ENCODE peak calls at places on chromosomes 6 and 20, in nine cellular contexts. A is NT2/D1; U is spleen; J is ascending aorta; K is naive thymus-derived CD4-positive, alpha-beta T cell; R is HCT116; P is A549; G is neural progenitor cell; V is transverse colon. Y is an unnamed sample. For H3K9me3 and H3K4me1, the result is how much of the 10 kb centered on the place peaks cover.

GRCh38 chr20:59402697-59403096 is 102.3 kb downstream of the EDN3 start:
- DNase-seq in U (no peak), A (no peak), P (no peak), V (no peak), R (no peak), G (no peak), K (peak), J (no peak), Y (no peak)

GRCh38 chr20:32278199-32278643 is 770 bp downstream of the KIF3B start:
- DNase-seq in V (no peak), A (no peak), P (no peak), G (no peak), K (peak), U (no peak), R (no peak), J (no peak), Y (peak)

GRCh38 chr20:43983359-43983758 is 68.7 kb downstream of the TOX2 start:
- DNase-seq in G (no peak), R (no peak), K (no peak), U (no peak), V (peak), P (no peak), A (no peak), J (no peak), Y (peak)

GRCh38 chr20:5535211-5535756 is 214.9 kb upstream of the SHLD1 start:
- DNase-seq in J (no peak), V (no peak), P (no peak), K (no peak), G (no peak), U (no peak), R (no peak), A (no peak), Y (no peak)

GRCh38 chr6:38400764-38401163 is 239.0 kb downstream of the BTBD9 start:
- DNase-seq in K (no peak), R (no peak), V (no peak), U (no peak), J (no peak), P (no peak), A (no peak), G (no peak), Y (no peak)

GRCh38 chr6:168359794-168360193 is 40.2 kb upstream of the DACT2 start:
- DNase-seq in P (no peak), J (no peak), R (no peak), G (no peak), V (no peak), K (no peak), U (no peak), A (no peak), Y (no peak)

GRCh38 chr6:19891446-19891845 is 54.3 kb downstream of the ID4 start:
- DNase-seq in R (no peak), G (no peak), V (no peak), P (no peak), A (no peak), U (no peak), K (no peak), J (no peak), Y (no peak)

GRCh38 chr6:111536888-111537287 is 53.9 kb upstream of the REV3L start:
- DNase-seq in J (no peak), G (no peak), A (no peak), P (no peak), V (no peak), K (no peak), U (no peak), R (no peak), Y (no peak)

GRCh38 chr6:39926668-39927067 is 7.6 kb downstream of the MOCS1 start:
- DNase-seq in G (no peak), J (no peak), K (no peak), U (peak), A (no peak), R (no peak), V (no peak), P (no peak), Y (no peak)

GRCh38 chr6:6771224-6771915 is 182.8 kb downstream of the LY86 start:
- DNase-seq in U (no peak), J (no peak), R (no peak), K (no peak), P (no peak), G (no peak), V (no peak), A (no peak), Y (no peak)

GRCh38 chr6:25138024-25138696 is 141.0 kb upstream of the CARMIL1 start:
- DNase-seq in K (peak), R (no peak), P (peak), V (peak), A (no peak), G (no peak), J (no peak), U (peak), Y (peak)

GRCh38 chr20:36786663-36787062 is 13.1 kb upstream of the DSN1 start:
- DNase-seq in A (no peak), R (no peak), U (no peak), J (no peak), V (no peak), P (no peak), K (no peak), G (no peak), Y (no peak)

GRCh38 chr20:10741060-10741459 is 67.3 kb upstream of the JAG1 start:
- DNase-seq in U (no peak), P (no peak), K (no peak), V (no peak), J (no peak), G (no peak), A (no peak), R (no peak), Y (no peak)

GRCh38 chr20:6582449-6582848 is 185.0 kb upstream of the BMP2 start:
- DNase-seq in J (no peak), A (no peak), G (no peak), R (no peak), K (no peak), V (no peak), U (no peak), P (no peak), Y (no peak)

GRCh38 chr6:144129469-144129868 is 20.8 kb upstream of the STX11 start:
- DNase-seq in K (no peak), U (no peak), J (no peak), P (no peak), G (no peak), V (no peak), A (no peak), R (no peak), Y (no peak)

GRCh38 chr6:158409451-158409850 is 97.2 kb downstream of the TULP4 start:
- DNase-seq in G (no peak), R (no peak), K (no peak), J (no peak), V (no peak), A (no peak), P (no peak), U (no peak), Y (no peak)

GRCh38 chr6:71412559-71412958 is 123.9 kb downstream of the OGFRL1 start:
- DNase-seq in V (no peak), K (no peak), U (no peak), P (no peak), G (peak), R (no peak), J (no peak), A (no peak), Y (no peak)

GRCh38 chr6:139883776-139884175 is 509.3 kb upstream of the CITED2 start:
- DNase-seq in K (no peak), J (no peak), P (no peak), G (no peak), A (no peak), U (no peak), R (no peak), V (no peak), Y (no peak)

GRCh38 chr6:5125152-5126006 is 40.2 kb downstream of the PPP1R3G start:
- DNase-seq in U (no peak), P (no peak), J (no peak), R (peak), G (no peak), A (no peak), K (no peak), V (no peak), Y (no peak)

GRCh38 chr20:54291339-54292060 is 83.6 kb downstream of the PFDN4 start:
- DNase-seq in R (no peak), U (no peak), V (no peak), P (no peak), A (no peak), G (peak), J (no peak), K (no peak), Y (no peak)

GRCh38 chr6:89122625-89123024 is 4.8 kb upstream of the SRSF12 start:
- DNase-seq in V (no peak), U (no peak), P (no peak), R (peak), A (no peak), G (peak), J (no peak), K (peak), Y (peak)

GRCh38 chr6:37940074-37940847 is 120.7 kb downstream of the ZFAND3 start:
- DNase-seq in V (no peak), J (no peak), K (no peak), G (no peak), U (no peak), A (no peak), R (no peak), P (no peak), Y (no peak)

GRCh38 chr6:163526356-163526755 is 111.8 kb downstream of the QKI start:
- DNase-seq in J (no peak), G (no peak), P (no peak), V (no peak), U (no peak), R (no peak), A (no peak), K (no peak), Y (no peak)

GRCh38 chr6:38378801-38379200 is 260.9 kb downstream of the BTBD9 start:
- DNase-seq in P (no peak), U (no peak), V (no peak), K (no peak), J (no peak), A (no peak), G (no peak), R (no peak), Y (no peak)

GRCh38 chr6:149636116-149636515 is 12.4 kb downstream of the KATNA1 start:
- DNase-seq in G (no peak), V (no peak), J (no peak), U (no peak), P (no peak), K (no peak), A (no peak), R (peak), Y (no peak)

GRCh38 chr6:6001443-6001842 is 5.3 kb downstream of the NRN1 start:
- DNase-seq in P (no peak), A (no peak), J (no peak), R (no peak), K (no peak), U (no peak), G (no peak), V (no peak), Y (no peak)

GRCh38 chr6:27651371-27651732 is 178.4 kb upstream of the ZNF184 start:
- DNase-seq in U (no peak), G (peak), J (no peak), R (peak), A (no peak), P (no peak), K (no peak), V (no peak), Y (no peak)

GRCh38 chr20:4835244-4836177 is 113.8 kb downstream of the PRND start:
- DNase-seq in J (no peak), A (no peak), G (no peak), R (no peak), U (no peak), K (no peak), P (no peak), V (peak), Y (no peak)

GRCh38 chr6:3194535-3195376 is 32.7 kb downstream of the TUBB2B start:
- DNase-seq in A (peak), U (no peak), P (no peak), V (no peak), R (no peak), J (no peak), G (peak), K (no peak), Y (no peak)

GRCh38 chr6:143232849-143233248 is 172.2 kb downstream of the AIG1 start:
- DNase-seq in V (peak), P (peak), R (peak), J (no peak), K (no peak), A (peak), G (peak), U (no peak), Y (peak)

GRCh38 chr20:23049933-23050838 is 714 bp upstream of the THBD start:
- DNase-seq in G (peak), J (no peak), A (no peak), R (no peak), V (no peak), P (peak), U (peak), K (no peak), Y (no peak)

GRCh38 chr6:26268659-26269402 is 96.2 kb upstream of the BTN3A2 start:
- DNase-seq in K (no peak), U (no peak), J (no peak), P (no peak), G (peak), R (no peak), V (peak), A (peak), Y (peak)

GRCh38 chr20:31821427-31821826 is 2.3 kb downstream of the MYLK2 start:
- DNase-seq in G (no peak), V (no peak), A (no peak), J (no peak), U (no peak), P (no peak), R (no peak), K (no peak), Y (no peak)

GRCh38 chr6:166949533-166950442 is 6.6 kb downstream of the RNASET2 start:
- DNase-seq in K (peak), G (no peak), U (peak), A (peak), J (no peak), P (no peak), R (no peak), V (peak), Y (no peak)

GRCh38 chr6:56475736-56476457 is 166.8 kb downstream of the DST start:
- DNase-seq in J (no peak), R (no peak), A (no peak), P (no peak), U (no peak), K (no peak), V (peak), G (no peak), Y (no peak)

GRCh38 chr6:63814459-63814858 is 178.9 kb downstream of the PHF3 start:
- DNase-seq in P (no peak), K (no peak), G (no peak), U (no peak), R (no peak), A (no peak), J (no peak), V (no peak), Y (no peak)

DNA sequence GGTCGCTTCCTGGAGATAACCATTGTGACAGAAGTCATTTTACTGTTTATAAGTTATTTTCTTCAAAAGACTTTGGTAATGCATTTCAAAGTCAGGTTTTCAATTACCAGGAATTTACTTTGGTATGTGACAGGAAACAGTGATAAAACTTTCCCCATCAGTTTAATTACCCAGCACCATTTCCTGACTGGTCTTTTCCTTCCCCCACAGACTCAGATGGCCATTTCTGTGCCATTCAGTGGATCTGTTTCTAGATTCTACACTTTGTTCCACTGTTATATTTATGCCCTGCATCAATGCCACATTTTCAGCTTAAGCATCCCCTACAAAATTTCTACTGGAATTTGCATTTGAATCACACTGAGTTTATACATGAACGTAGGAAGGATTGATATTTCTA is 16.3 kb downstream of the RRBP1 start:
- DNase-seq in R (no peak), K (no peak), J (no peak), G (no peak), U (no peak), A (no peak), P (no peak), V (no peak), Y (no peak)
- H3K4me3 ChIP-seq in R (no peak), K (no peak), J (no peak), G (no peak), U (no peak), A (no peak), P (no peak), V (no peak), Y (no peak)

GRCh38 chr20:56018750-56019149 is 13.4 kb upstream of the CBLN4 start:
- DNase-seq in K (no peak), J (no peak), G (no peak), R (no peak), A (no peak), U (no peak), V (no peak), P (no peak), Y (no peak)
- H3K9me3 ChIP-seq in K (under half), J (under half), G (under half), R (under half), A (under half), U (under half), V (under half), P (under half), Y (under half)

DNA sequence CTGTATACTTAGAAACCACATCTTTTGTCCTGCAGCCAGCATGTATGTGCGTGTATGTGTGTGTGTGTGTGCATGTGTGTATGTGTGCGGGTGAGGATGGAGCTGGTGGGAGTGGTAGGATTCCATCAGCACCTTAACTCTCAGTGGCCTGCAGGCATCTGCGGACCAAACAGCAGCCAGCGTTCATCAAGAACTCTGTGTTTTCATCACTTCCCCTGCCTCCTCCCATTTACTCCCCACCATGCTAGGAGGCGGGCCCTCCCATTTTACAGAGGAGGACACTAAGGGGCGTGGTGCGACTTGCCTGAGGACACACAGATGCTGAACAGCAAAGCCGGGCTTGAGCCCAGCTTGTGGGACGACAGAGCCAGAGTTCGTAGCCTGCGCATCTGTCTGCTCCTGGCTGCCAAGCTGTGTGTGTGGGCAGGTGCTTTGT is 8.9 kb downstream of the VSTM2L start:
- DNase-seq in K (no peak), P (no peak), J (no peak), A (peak), U (no peak), G (peak), R (no peak), V (peak), Y (no peak)
- H3K4me1 ChIP-seq in K (under half), P (under half), J (under half), A (under half), U (half or more), G (half or more), R (under half), V (under half), Y (under half)

GRCh38 chr20:3121271-3121911 is 36.9 kb upstream of the AVP start:
- DNase-seq in G (no peak), V (no peak), J (no peak), P (no peak), U (no peak), R (no peak), A (no peak), K (peak), Y (no peak)
- H3K4me3 ChIP-seq in G (no peak), V (no peak), J (no peak), P (no peak), U (no peak), R (no peak), A (no peak), K (peak), Y (peak)

DNA sequence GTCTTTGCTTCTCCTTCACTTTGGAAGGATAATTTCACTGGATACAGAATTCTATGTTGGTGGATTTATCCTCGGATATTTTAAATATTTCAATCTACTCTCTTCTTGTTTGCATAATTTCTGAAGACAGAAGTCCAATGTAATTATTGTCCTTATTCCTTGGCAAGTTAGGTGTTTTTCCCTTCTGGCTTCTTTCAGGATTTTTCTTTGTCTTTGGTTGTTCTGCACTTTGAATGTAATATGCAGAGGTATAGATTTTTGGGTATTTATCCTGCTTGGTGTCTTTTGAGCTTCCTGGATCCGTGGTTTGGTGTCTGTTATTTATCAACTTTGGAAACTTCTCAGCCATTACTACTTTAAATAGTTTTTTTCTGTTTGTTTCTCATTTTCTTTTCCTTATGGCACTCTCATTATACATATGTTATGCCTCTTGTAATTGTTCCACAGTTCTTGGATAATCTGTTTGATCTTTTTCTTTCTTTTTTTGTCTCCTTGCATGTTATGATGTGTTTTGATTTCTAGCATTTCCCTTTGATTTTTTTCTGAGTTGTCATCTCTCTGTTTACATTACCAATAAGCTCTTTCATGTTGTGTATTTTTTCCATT is 48.6 kb upstream of the ATXN1 start:
- DNase-seq in R (no peak), P (no peak), K (no peak), A (no peak), G (no peak), U (no peak), V (no peak), J (no peak), Y (no peak)
- H3K9me3 ChIP-seq in R (under half), P (under half), K (under half), A (under half), G (under half), U (under half), V (under half), J (under half), Y (under half)